ENCODE peak calls at places on chromosome 20, in eight cellular contexts. Q is OCI-M1, G is hepatocyte, C is IMR-90, L is WTC11, V is KG1, W is GDM1, S is dermis blood vessel endothelial cell. R is an unnamed sample.

GRCh38 chr20:23156170-23156841 is 70.2 kb upstream of the CD93 start:
- DNase-seq in V (no peak), S (peak), L (no peak), Q (peak), G (no peak), W (peak), C (peak), R (peak)

GRCh38 chr20:36498386-36499179 is 42.7 kb upstream of the MYL9 start:
- DNase-seq in L (no peak), V (no peak), Q (peak), G (no peak), S (no peak), C (no peak), W (no peak), R (no peak)

GRCh38 chr20:43942661-43943285 is 28.1 kb downstream of the TOX2 start:
- DNase-seq in Q (peak), C (peak), V (peak), W (peak), L (no peak), S (peak), G (no peak), R (peak)

GRCh38 chr20:16801919-16802651 is 53.9 kb downstream of the OTOR start:
- DNase-seq in W (peak), L (peak), C (peak), G (peak), Q (peak), S (peak), V (peak), R (peak)

GRCh38 chr20:3449319-3449718 is 21.5 kb upstream of the ATRN start:
- DNase-seq in S (no peak), W (no peak), L (no peak), G (no peak), V (no peak), C (no peak), Q (no peak), R (no peak)

GRCh38 chr20:21548390-21549035 is 34.6 kb upstream of the NKX2-2 start:
- DNase-seq in G (no peak), L (no peak), C (no peak), Q (no peak), W (no peak), V (no peak), S (no peak), R (no peak)

GRCh38 chr20:17515053-17515452 is 16.1 kb downstream of the BFSP1 start:
- DNase-seq in L (no peak), V (no peak), S (no peak), C (no peak), Q (no peak), W (no peak), G (no peak), R (no peak)

GRCh38 chr20:3218307-3218988 is 9.2 kb downstream of the ITPA start:
- DNase-seq in S (peak), C (no peak), W (peak), G (peak), Q (peak), V (no peak), L (peak), R (no peak)

GRCh38 chr20:63483834-63484233 is 11.4 kb upstream of the KCNQ2 start:
- DNase-seq in W (no peak), C (no peak), S (peak), G (no peak), Q (no peak), V (no peak), L (peak), R (no peak)

GRCh38 chr20:36017034-36017951 is 48.9 kb downstream of the CNBD2 start:
- DNase-seq in Q (no peak), G (peak), C (peak), W (no peak), L (no peak), V (no peak), S (peak), R (no peak)

GRCh38 chr20:45372646-45373352 is 5.3 kb downstream of the TP53TG5 start:
- DNase-seq in V (no peak), L (peak), C (no peak), G (no peak), S (peak), Q (no peak), W (no peak), R (no peak)